ENCODE peak calls at places on chromosomes 3 and 15, in four cellular contexts. A, X, L and P are unnamed samples.

GRCh38 chr3:142993958-142994442 is 7.4 kb upstream of the U2SURP start:
- DNase-seq in A (peak; percentile 69), X (no peak), L (peak; percentile 66), P (peak; percentile 69)

GRCh38 chr3:13655074-13655913 is 106.4 kb downstream of the FBLN2 start:
- DNase-seq in A (peak; percentile 96), X (no peak), L (no peak), P (peak; percentile 62)

GRCh38 chr3:172077197-172077734 is 37.9 kb downstream of the FNDC3B start:
- DNase-seq in A (no peak), X (no peak), L (no peak), P (no peak)

GRCh38 chr3:71710906-71711494 is 14.2 kb downstream of the EIF4E3 start:
- DNase-seq in A (peak; percentile 72), X (peak; percentile 21), L (peak; percentile 29), P (peak; percentile 70)

GRCh38 chr3:35498506-35499210 is 140.7 kb upstream of the ARPP21 start:
- DNase-seq in A (no peak), X (no peak), L (no peak), P (no peak)

GRCh38 chr3:47452460-47453215 is 23.1 kb downstream of the SCAP start:
- DNase-seq in A (no peak), X (no peak), L (no peak), P (no peak)

GRCh38 chr15:88804257-88804656 is 1.0 kb downstream of the ACAN start:
- DNase-seq in A (no peak), X (no peak), L (no peak), P (no peak)

GRCh38 chr3:25781758-25782594 is 1.3 kb downstream of the NGLY1 start:
- DNase-seq in A (no peak), X (peak; percentile 68), L (no peak), P (no peak)

GRCh38 chr15:80695911-80696651 is 971 bp downstream of the ABHD17C start:
- DNase-seq in A (peak; percentile 53), X (no peak), L (peak; percentile 20), P (peak; percentile 94)

GRCh38 chr3:51961011-51961410 is 5.8 kb downstream of the GPR62 start:
- DNase-seq in A (no peak), X (no peak), L (no peak), P (no peak)

GRCh38 chr3:143402602-143403001 is 283.0 kb downstream of the CHST2 start:
- DNase-seq in A (no peak), X (no peak), L (no peak), P (no peak)

GRCh38 chr3:66795365-66795764 is 202.7 kb upstream of the KBTBD8 start:
- DNase-seq in A (no peak), X (no peak), L (no peak), P (no peak)

GRCh38 chr3:149003653-149004305 is 12.4 kb downstream of the GYG1 start:
- DNase-seq in A (no peak), X (no peak), L (no peak), P (no peak)

GRCh38 chr15:100687532-100688215 is 85.3 kb downstream of the ASB7 start:
- DNase-seq in A (no peak), X (no peak), L (no peak), P (no peak)

GRCh38 chr3:72698154-72698917 is 149.9 kb downstream of the SHQ1 start:
- DNase-seq in A (no peak), X (no peak), L (no peak), P (no peak)

GRCh38 chr15:73688455-73688854 is 4.3 kb downstream of the CD276 start:
- DNase-seq in A (peak; percentile 42), X (no peak), L (no peak), P (no peak)

GRCh38 chr3:67647390-67647878 is 7.0 kb downstream of the SUCLG2 start:
- DNase-seq in A (no peak), X (no peak), L (peak; percentile 98), P (peak; percentile 77)

GRCh38 chr15:95875141-95875643 is 455.3 kb upstream of the NR2F2 start:
- DNase-seq in A (no peak), X (no peak), L (peak; percentile 3), P (no peak)

GRCh38 chr15:78909791-78910228 is 35.0 kb downstream of the CTSH start:
- DNase-seq in A (peak; percentile 72), X (peak; percentile 26), L (peak; percentile 42), P (peak; percentile 72)

GRCh38 chr3:179266701-179267211 is 15.8 kb upstream of the KCNMB3 start:
- DNase-seq in A (no peak), X (no peak), L (no peak), P (no peak)

GRCh38 chr3:115146418-115147328 is at the start of gene ZBTB20:
- DNase-seq in A (peak; percentile 84), X (no peak), L (peak; percentile 12), P (peak; percentile 27)

GRCh38 chr15:31352283-31352880 is 25.7 kb downstream of the KLF13 start:
- DNase-seq in A (peak; percentile 79), X (no peak), L (no peak), P (no peak)

GRCh38 chr3:145266368-145266767 is 894.6 kb downstream of the PLOD2 start:
- DNase-seq in A (no peak), X (no peak), L (peak; percentile 2), P (no peak)

GRCh38 chr3:94873751-94874150 is 810.9 kb downstream of the NSUN3 start:
- DNase-seq in A (no peak), X (no peak), L (no peak), P (no peak)

GRCh38 chr3:122646146-122646988 is 34.3 kb upstream of the PARP14 start:
- DNase-seq in A (no peak), X (peak; percentile 68), L (no peak), P (no peak)

GRCh38 chr3:5122741-5123706 is 932 bp downstream of the ARL8B start:
- DNase-seq in A (peak; percentile 62), X (no peak), L (peak; percentile 54), P (peak; percentile 33)

GRCh38 chr3:103786296-103786695 is 1351.5 kb downstream of the ZPLD1 start:
- DNase-seq in A (no peak), X (no peak), L (no peak), P (no peak)

GRCh38 chr3:61853912-61854311 is 292.5 kb downstream of the PTPRG start:
- DNase-seq in A (no peak), X (no peak), L (no peak), P (no peak)

GRCh38 chr15:87955284-87955909 is 301.1 kb downstream of the NTRK3 start:
- DNase-seq in A (no peak), X (no peak), L (no peak), P (no peak)

GRCh38 chr3:185927501-185928200 is 10.2 kb downstream of the TRA2B start:
- DNase-seq in A (no peak), X (no peak), L (peak; percentile 46), P (no peak)

GRCh38 chr3:127694467-127695215 is 21.9 kb downstream of the ABTB1 start:
- DNase-seq in A (peak; percentile 71), X (no peak), L (peak; percentile 57), P (peak; percentile 85)

GRCh38 chr15:57290192-57290591 is 86.1 kb upstream of the CGNL1 start:
- DNase-seq in A (no peak), X (no peak), L (no peak), P (no peak)

GRCh38 chr3:56624725-56625124 is 58.3 kb downstream of the TASOR start:
- DNase-seq in A (no peak), X (no peak), L (no peak), P (no peak)

GRCh38 chr3:188817103-188817919 is 354.5 kb upstream of the TPRG1 start:
- DNase-seq in A (no peak), X (no peak), L (no peak), P (no peak)
- TF ChIP-seq PBX3 in A (no peak), X (no peak), L (no peak), P (no peak)

GRCh38 chr15:64101018-64101417 is 5.2 kb downstream of the SNX1 start:
- DNase-seq in A (no peak), X (no peak), L (no peak), P (no peak)

GRCh38 chr15:64102497-64102896 is 6.7 kb downstream of the SNX1 start:
- DNase-seq in A (no peak), X (no peak), L (no peak), P (no peak)

GRCh38 chr15:64099379-64099778 is 3.6 kb downstream of the SNX1 start:
- DNase-seq in A (no peak), X (no peak), L (no peak), P (no peak)

GRCh38 chr15:64107337-64107736 is 11.6 kb downstream of the SNX1 start:
- DNase-seq in A (no peak), X (no peak), L (no peak), P (no peak)

GRCh38 chr15:64105113-64105704 is 9.4 kb downstream of the SNX1 start:
- DNase-seq in A (no peak), X (no peak), L (no peak), P (no peak)
- TF ChIP-seq PBX3 in A (no peak), X (no peak), L (no peak), P (no peak)

GRCh38 chr3:177545964-177546363 is 348.7 kb upstream of the TBL1XR1 start:
- DNase-seq in A (peak; percentile 76), X (no peak), L (no peak), P (no peak)
- TF ChIP-seq PBX3 in A (no peak), X (no peak), L (no peak), P (no peak)

GRCh38 chr3:196080517-196080841 is 1.4 kb downstream of the TFRC start:
- DNase-seq in A (no peak), X (no peak), L (no peak), P (no peak)

GRCh38 chr3:196085534-196085933 is 3.6 kb upstream of the TFRC start:
- DNase-seq in A (no peak), X (no peak), L (no peak), P (no peak)

GRCh38 chr3:196081834-196082470 is at the start of gene TFRC:
- DNase-seq in A (peak; percentile 100), X (peak; percentile 82), L (peak; percentile 92), P (peak; percentile 90)

GRCh38 chr3:196080997-196081833 is 675 bp downstream of the TFRC start:
- DNase-seq in A (peak; percentile 78), X (no peak), L (peak; percentile 35), P (peak; percentile 36)

GRCh38 chr3:196082471-196082971 is 631 bp upstream of the TFRC start:
- DNase-seq in A (peak; percentile 35), X (no peak), L (peak; percentile 10), P (peak; percentile 3)
- TF ChIP-seq PBX3 in A (no peak), X (no peak), L (no peak), P (no peak)